ENCODE peak calls at places on chromosomes 12 and 14, in ten cellular contexts. O is spleen, G is esophagus muscularis mucosa, C is sigmoid colon, B is prostate gland, J is transverse colon, V is HCT116, R is Panc1, Z is SK-N-SH, W is GM23338. S is an unnamed sample.

GRCh38 chr14:61733972-61734371 is 28.2 kb upstream of the SNAPC1 start:
- DNase-seq in O (no peak), G (no peak), C (no peak), B (no peak), J (no peak), V (no peak), R (no peak), Z (no peak), W (no peak), S (no peak)

GRCh38 chr14:29463727-29464370 is 463.8 kb downstream of the PRKD1 start:
- DNase-seq in O (no peak), G (no peak), C (no peak), B (no peak), J (no peak), V (no peak), R (no peak), Z (no peak), W (peak; percentile 20), S (no peak)

GRCh38 chr12:75322464-75322863 is 7.7 kb downstream of the CAPS2 start:
- DNase-seq in O (no peak), G (no peak), C (no peak), B (no peak), J (no peak), V (no peak), R (no peak), Z (no peak), W (no peak), S (no peak)

GRCh38 chr12:74415633-74416032 is 122.0 kb upstream of the ATXN7L3B start:
- DNase-seq in O (no peak), G (no peak), C (no peak), B (no peak), J (no peak), V (peak; percentile 49), R (no peak), Z (peak; percentile 10), W (peak; percentile 62), S (no peak)

GRCh38 chr12:130495156-130495555 is 157.5 kb downstream of the PIWIL1 start:
- DNase-seq in O (no peak), G (no peak), C (no peak), B (no peak), J (no peak), V (no peak), R (no peak), Z (no peak), W (no peak), S (no peak)

GRCh38 chr12:1925125-1925963 is 6.9 kb upstream of the CACNA2D4 start:
- DNase-seq in O (peak; percentile 70), G (peak; percentile 37), C (peak; percentile 55), B (peak; percentile 2), J (no peak), V (no peak), R (no peak), Z (peak; percentile 15), W (no peak), S (no peak)

GRCh38 chr12:20040844-20041243 is 327.5 kb upstream of the PDE3A start:
- DNase-seq in O (no peak), G (no peak), C (no peak), B (no peak), J (no peak), V (no peak), R (no peak), Z (no peak), W (peak; percentile 26), S (no peak)

GRCh38 chr12:121578230-121579189 is 2.3 kb downstream of the KDM2B start:
- DNase-seq in O (peak; percentile 87), G (no peak), C (peak; percentile 74), B (no peak), J (peak; percentile 19), V (no peak), R (no peak), Z (peak; percentile 37), W (peak; percentile 69), S (no peak)

GRCh38 chr12:15244341-15244740 is 23.1 kb upstream of the RERG start:
- DNase-seq in O (no peak), G (no peak), C (no peak), B (peak; percentile 31), J (no peak), V (no peak), R (no peak), Z (no peak), W (no peak), S (no peak)

GRCh38 chr14:104436047-104436531 is 143.5 kb upstream of the C14orf180 start:
- DNase-seq in O (peak; percentile 88), G (peak; percentile 91), C (peak; percentile 78), B (no peak), J (peak; percentile 26), V (no peak), R (no peak), Z (peak; percentile 91), W (peak; percentile 31), S (no peak)

GRCh38 chr12:24853588-24853987 is 95.3 kb downstream of the BCAT1 start:
- DNase-seq in O (no peak), G (no peak), C (no peak), B (no peak), J (no peak), V (no peak), R (no peak), Z (no peak), W (no peak), S (no peak)

GRCh38 chr14:68191567-68192321 is 372.2 kb downstream of the RAD51B start:
- DNase-seq in O (no peak), G (no peak), C (no peak), B (peak; percentile 71), J (no peak), V (peak; percentile 22), R (peak; percentile 17), Z (no peak), W (peak; percentile 14), S (no peak)

GRCh38 chr14:69079188-69079742 is 73.7 kb downstream of the DCAF5 start:
- DNase-seq in O (no peak), G (no peak), C (no peak), B (no peak), J (no peak), V (no peak), R (peak; percentile 75), Z (no peak), W (peak; percentile 17), S (no peak)

GRCh38 chr12:108647199-108647935 is 13.7 kb upstream of the SELPLG start:
- DNase-seq in O (no peak), G (no peak), C (no peak), B (no peak), J (no peak), V (no peak), R (no peak), Z (no peak), W (peak; percentile 41), S (no peak)

GRCh38 chr14:67263499-67264149 is 22.4 kb downstream of the PALS1 start:
- DNase-seq in O (no peak), G (no peak), C (no peak), B (no peak), J (no peak), V (no peak), R (no peak), Z (no peak), W (no peak), S (no peak)

GRCh38 chr14:31936100-31936499 is 141.0 kb upstream of the ARHGAP5 start:
- DNase-seq in O (no peak), G (no peak), C (no peak), B (no peak), J (peak; percentile 19), V (no peak), R (no peak), Z (no peak), W (no peak), S (no peak)

GRCh38 chr12:57765003-57765697 is 1.7 kb downstream of the CYP27B1 start:
- DNase-seq in O (peak; percentile 88), G (no peak), C (no peak), B (no peak), J (peak; percentile 64), V (no peak), R (no peak), Z (peak; percentile 81), W (peak; percentile 86), S (no peak)

GRCh38 chr12:93009533-93009932 is 80.4 kb upstream of the EEA1 start:
- DNase-seq in O (no peak), G (no peak), C (no peak), B (no peak), J (no peak), V (no peak), R (no peak), Z (no peak), W (no peak), S (no peak)
- TF ChIP-seq POLR2AphosphoS5 in O (no peak), G (no peak), C (no peak), B (no peak), J (no peak), V (no peak), R (no peak), Z (no peak), W (no peak), S (no peak)

GRCh38 chr14:66099931-66100330 is 386.2 kb upstream of the CCDC196 start:
- DNase-seq in O (no peak), G (no peak), C (no peak), B (no peak), J (no peak), V (no peak), R (no peak), Z (no peak), W (no peak), S (no peak)
- TF ChIP-seq CTCF in O (no peak), G (no peak), C (no peak), B (no peak), J (no peak), V (no peak), R (no peak), Z (no peak), W (no peak), S (no peak)

GRCh38 chr14:92144708-92145107 is 22.9 kb downstream of the CPSF2 start:
- DNase-seq in O (no peak), G (no peak), C (no peak), B (no peak), J (no peak), V (no peak), R (no peak), Z (no peak), W (no peak), S (no peak)

GRCh38 chr14:92143309-92143708 is 21.5 kb downstream of the CPSF2 start:
- DNase-seq in O (no peak), G (no peak), C (no peak), B (no peak), J (no peak), V (no peak), R (no peak), Z (no peak), W (no peak), S (no peak)

DNA sequence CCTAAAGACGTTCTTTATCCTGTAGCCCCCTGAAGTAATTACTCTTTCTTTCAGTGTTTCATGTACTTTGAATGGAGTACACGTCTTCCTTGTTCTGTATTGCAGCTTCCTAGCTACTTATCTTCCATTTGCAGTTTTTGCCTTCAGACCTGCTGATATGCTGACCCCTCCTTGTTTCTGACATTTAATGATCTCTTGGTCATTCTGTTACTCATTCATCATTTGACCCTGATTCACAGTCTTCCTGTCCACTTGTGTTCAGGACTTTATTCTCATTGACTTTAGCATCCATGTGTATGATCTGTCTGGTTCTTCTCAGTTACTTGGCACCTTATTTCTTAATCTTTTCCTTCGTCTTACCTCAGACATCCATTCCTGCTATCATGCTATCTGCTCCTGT is 22.2 kb downstream of the CPSF2 start:
- DNase-seq in O (no peak), G (no peak), C (no peak), B (no peak), J (no peak), V (no peak), R (no peak), Z (no peak), W (no peak), S (no peak)
- TF ChIP-seq POLR2AphosphoS5 in O (no peak), G (no peak), C (no peak), B (no peak), J (no peak), V (no peak), R (no peak), Z (no peak), W (no peak), S (no peak)

GRCh38 chr14:56754966-56755365 is 55.3 kb downstream of the OTX2 start:
- DNase-seq in O (no peak), G (no peak), C (no peak), B (no peak), J (no peak), V (no peak), R (no peak), Z (no peak), W (no peak), S (no peak)
- TF ChIP-seq CTCF in O (no peak), G (no peak), C (no peak), B (no peak), J (no peak), V (no peak), R (no peak), Z (no peak), W (no peak), S (no peak)